ENCODE peak calls at places on chromosomes 13 and 19, in five cellular contexts. R, E, Y, Z and T are unnamed samples.

GRCh38 chr13:32376642-32377418 is 51.1 kb downstream of the N4BP2L1 start:
- DNase-seq in R (no peak), E (no peak), Y (no peak), Z (no peak), T (no peak)

GRCh38 chr13:30403491-30403890 is 18.8 kb upstream of the UBE2L5 start:
- DNase-seq in R (no peak), E (no peak), Y (no peak), Z (no peak), T (no peak)

GRCh38 chr19:44661205-44661604 is 10.1 kb upstream of the CEACAM19 start:
- DNase-seq in R (no peak), E (no peak), Y (no peak), Z (no peak), T (no peak)

GRCh38 chr19:3966051-3967017 is 4.6 kb downstream of the DAPK3 start:
- DNase-seq in R (no peak), E (no peak), Y (no peak), Z (no peak), T (no peak)

GRCh38 chr13:40770609-40770933 is 419 bp downstream of the MRPS31 start:
- DNase-seq in R (no peak), E (no peak), Y (no peak), Z (no peak), T (no peak)

GRCh38 chr19:17420267-17420924 is 549 bp downstream of the MVB12A start:
- DNase-seq in R (no peak), E (no peak), Y (peak), Z (no peak), T (no peak)

GRCh38 chr13:85974604-85975366 is 175.6 kb upstream of the SLITRK6 start:
- DNase-seq in R (peak), E (peak), Y (no peak), Z (no peak), T (no peak)

GRCh38 chr19:8004723-8005513 is 523 bp downstream of the ELAVL1 start:
- DNase-seq in R (no peak), E (no peak), Y (peak), Z (no peak), T (no peak)

GRCh38 chr19:7534531-7534980 is 961 bp upstream of the PNPLA6 start:
- DNase-seq in R (peak), E (peak), Y (peak), Z (peak), T (peak)

GRCh38 chr19:52898101-52898500 is 666 bp upstream of the ZNF320 start:
- DNase-seq in R (no peak), E (no peak), Y (no peak), Z (no peak), T (no peak)

GRCh38 chr13:45658586-45659235 is 43.2 kb upstream of the ERICH6B start:
- DNase-seq in R (peak), E (peak), Y (peak), Z (peak), T (peak)

GRCh38 chr19:48970923-48971395 is 5.8 kb downstream of the FTL start:
- DNase-seq in R (no peak), E (peak), Y (peak), Z (no peak), T (no peak)

GRCh38 chr13:113383089-113383488 is 19.2 kb upstream of the GRTP1 start:
- DNase-seq in R (no peak), E (no peak), Y (no peak), Z (no peak), T (no peak)

GRCh38 chr19:30146346-30146745 is 204.3 kb downstream of the URI1 start:
- DNase-seq in R (no peak), E (no peak), Y (no peak), Z (no peak), T (no peak)
- H3K4me3 ChIP-seq in R (no peak), E (no peak), Y (no peak), Z (no peak), T (no peak)

DNA sequence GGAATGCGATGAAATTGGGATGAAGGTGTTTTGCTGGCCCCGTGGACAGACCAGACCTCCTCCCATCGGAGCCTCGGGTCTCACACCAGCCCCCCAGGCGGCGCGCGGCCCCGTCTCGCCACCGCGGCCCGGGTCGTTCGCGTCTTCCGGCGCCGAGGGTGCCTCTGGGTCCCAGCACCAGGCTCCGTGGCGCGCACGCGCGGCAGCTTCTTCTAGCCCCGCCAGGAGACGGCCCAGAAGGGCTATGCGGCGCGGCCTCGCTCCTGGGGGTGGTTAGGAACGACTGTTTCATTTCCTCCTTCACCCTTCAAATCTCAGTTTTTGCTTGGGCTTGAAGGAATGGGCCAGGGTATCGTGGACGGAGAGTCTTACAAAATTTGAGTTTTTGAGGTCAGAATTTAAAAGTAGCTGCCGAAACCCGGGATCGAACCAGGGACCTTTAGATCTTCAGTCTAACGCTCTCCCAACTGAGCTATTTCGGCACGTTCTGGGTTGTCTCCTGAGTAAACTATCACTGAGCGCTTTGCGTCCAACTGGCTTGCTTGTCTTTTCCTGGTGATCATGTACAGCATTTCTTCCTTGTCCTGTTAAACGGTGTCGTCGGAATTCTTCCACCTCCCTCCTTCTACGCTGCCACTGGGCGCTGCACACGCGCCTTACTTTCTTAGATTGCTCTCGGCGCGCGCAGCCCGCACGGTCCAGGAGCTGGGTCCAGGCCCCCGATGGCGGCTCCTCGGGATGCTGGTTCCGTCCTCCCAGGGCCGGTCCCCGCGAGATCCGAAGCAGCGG is 46.5 kb downstream of the TGDS start:
- DNase-seq in R (peak), E (peak), Y (peak), Z (peak), T (peak)
- H3K4me3 ChIP-seq in R (peak), E (peak), Y (peak), Z (peak), T (peak)

GRCh38 chr19:51227324-51227723 is 2.4 kb downstream of the CD33 start:
- DNase-seq in R (no peak), E (no peak), Y (no peak), Z (no peak), T (no peak)

GRCh38 chr19:51224163-51224641 is 678 bp upstream of the CD33 start:
- DNase-seq in R (no peak), E (no peak), Y (no peak), Z (no peak), T (no peak)

DNA sequence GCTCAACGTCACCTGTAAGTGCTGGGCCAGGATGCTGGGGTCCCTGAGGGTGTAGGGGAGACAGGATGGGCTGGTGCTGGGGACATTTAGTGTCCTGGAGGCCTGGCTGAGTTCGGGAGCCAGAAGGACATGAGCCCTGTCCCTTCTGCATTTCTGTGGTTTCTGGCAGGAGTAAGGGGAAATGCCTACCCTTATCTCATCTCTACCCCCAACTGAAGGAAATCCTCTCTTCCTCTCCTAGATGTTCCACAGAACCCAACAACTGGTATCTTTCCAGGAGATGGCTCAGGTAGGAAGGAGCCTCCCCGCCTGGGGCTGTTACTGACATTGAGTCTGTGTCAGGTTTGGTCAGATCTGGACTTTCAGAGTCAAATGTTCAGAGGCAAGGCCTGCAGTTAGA is 1.2 kb downstream of the CD33 start:
- DNase-seq in R (no peak), E (no peak), Y (no peak), Z (no peak), T (no peak)
- H3K4me3 ChIP-seq in R (no peak), E (no peak), Y (no peak), Z (no peak), T (no peak)

GRCh38 chr19:39497850-39498261 is 891 bp upstream of the DLL3 start:
- DNase-seq in R (peak), E (no peak), Y (peak), Z (no peak), T (no peak)

GRCh38 chr19:39499082-39499642 is 415 bp downstream of the DLL3 start:
- DNase-seq in R (no peak), E (no peak), Y (peak), Z (no peak), T (no peak)

GRCh38 chr19:39500543-39500942 is 1.8 kb downstream of the DLL3 start:
- DNase-seq in R (no peak), E (no peak), Y (no peak), Z (no peak), T (no peak)

GRCh38 chr19:39499932-39500331 is 1.2 kb downstream of the DLL3 start:
- DNase-seq in R (no peak), E (no peak), Y (no peak), Z (no peak), T (no peak)

DNA sequence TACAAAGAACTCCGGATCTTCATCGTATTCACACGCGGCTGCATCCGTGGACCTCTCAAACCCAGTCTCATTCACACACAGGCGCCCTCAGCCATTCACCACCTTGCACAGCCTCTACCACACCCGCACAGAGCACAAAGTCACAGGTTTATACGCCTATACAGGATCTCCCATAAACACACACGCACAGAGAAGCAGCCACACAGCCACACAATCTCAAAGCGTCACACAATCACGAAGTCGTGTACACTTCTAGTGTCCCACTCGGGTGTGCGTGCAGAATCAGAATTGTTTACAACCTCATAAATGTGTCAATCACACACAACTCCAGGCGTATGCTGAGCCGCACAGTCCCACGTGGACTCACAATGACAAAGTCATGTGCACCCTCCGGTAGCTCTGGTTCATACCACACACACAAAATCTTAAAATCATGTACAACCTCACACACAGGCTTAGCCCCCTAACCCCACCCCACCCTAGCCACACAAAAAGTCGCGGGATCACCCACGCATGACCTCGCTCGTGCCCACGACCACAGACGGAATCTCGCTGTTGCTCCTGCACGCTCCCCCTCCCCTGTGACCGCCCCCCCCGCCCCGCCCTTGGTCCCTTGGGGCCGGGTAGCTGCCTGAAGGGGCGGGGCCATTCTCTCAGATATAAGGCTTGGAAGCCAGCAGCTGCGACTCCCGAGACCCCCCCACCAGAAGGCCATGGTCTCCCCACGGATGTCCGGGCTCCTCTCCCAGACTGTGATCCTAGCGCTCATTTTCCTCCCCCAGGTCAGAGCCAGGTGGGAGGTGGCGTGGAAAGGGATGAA is at the start of gene DLL3:
- DNase-seq in R (no peak), E (no peak), Y (peak), Z (no peak), T (no peak)
- H3K4me3 ChIP-seq in R (peak), E (no peak), Y (peak), Z (peak), T (peak)

DNA sequence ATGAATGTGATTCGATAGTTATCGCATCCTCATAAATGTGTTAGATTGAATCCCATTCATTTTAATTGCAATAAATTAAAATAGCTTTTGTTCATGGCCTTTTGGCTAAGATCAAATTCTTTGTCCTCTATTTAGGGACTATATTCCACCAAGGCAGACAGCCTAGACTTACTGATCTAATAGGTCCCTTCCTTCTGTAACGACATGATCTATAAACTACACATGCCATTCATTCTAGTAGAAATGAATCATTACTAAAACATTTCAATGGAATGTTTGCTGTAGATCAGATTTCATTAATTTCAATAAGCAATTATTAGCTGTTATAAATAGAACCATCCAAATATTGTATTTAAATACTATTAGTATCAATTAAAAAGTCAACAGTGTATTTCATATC is 526.6 kb upstream of the KLHL1 start:
- DNase-seq in R (no peak), E (peak), Y (no peak), Z (no peak), T (no peak)
- H3K4me3 ChIP-seq in R (no peak), E (no peak), Y (no peak), Z (no peak), T (no peak)

GRCh38 chr19:13038306-13039210 is 43.3 kb downstream of the NFIX start:
- DNase-seq in R (no peak), E (no peak), Y (no peak), Z (no peak), T (no peak)

GRCh38 chr19:13037718-13038117 is 42.4 kb downstream of the NFIX start:
- DNase-seq in R (no peak), E (no peak), Y (no peak), Z (no peak), T (no peak)

GRCh38 chr19:13035820-13036365 is 40.6 kb downstream of the NFIX start:
- DNase-seq in R (no peak), E (no peak), Y (no peak), Z (no peak), T (no peak)

GRCh38 chr19:13036366-13036976 is 41.2 kb downstream of the NFIX start:
- DNase-seq in R (peak), E (peak), Y (peak), Z (no peak), T (no peak)

GRCh38 chr19:13037161-13037560 is 41.9 kb downstream of the NFIX start:
- DNase-seq in R (peak), E (peak), Y (peak), Z (no peak), T (no peak)
- H3K4me3 ChIP-seq in R (no peak), E (no peak), Y (no peak), Z (no peak), T (no peak)

GRCh38 chr13:98541701-98542203 is 35.2 kb downstream of the STK24 start:
- DNase-seq in R (no peak), E (no peak), Y (peak), Z (no peak), T (no peak)

GRCh38 chr13:98541211-98541610 is 35.7 kb downstream of the STK24 start:
- DNase-seq in R (no peak), E (no peak), Y (peak), Z (no peak), T (no peak)

GRCh38 chr13:98542568-98543379 is 34.1 kb downstream of the STK24 start:
- DNase-seq in R (no peak), E (no peak), Y (peak), Z (no peak), T (no peak)

GRCh38 chr13:98544105-98544710 is 32.7 kb downstream of the STK24 start:
- DNase-seq in R (no peak), E (no peak), Y (no peak), Z (no peak), T (no peak)

DNA sequence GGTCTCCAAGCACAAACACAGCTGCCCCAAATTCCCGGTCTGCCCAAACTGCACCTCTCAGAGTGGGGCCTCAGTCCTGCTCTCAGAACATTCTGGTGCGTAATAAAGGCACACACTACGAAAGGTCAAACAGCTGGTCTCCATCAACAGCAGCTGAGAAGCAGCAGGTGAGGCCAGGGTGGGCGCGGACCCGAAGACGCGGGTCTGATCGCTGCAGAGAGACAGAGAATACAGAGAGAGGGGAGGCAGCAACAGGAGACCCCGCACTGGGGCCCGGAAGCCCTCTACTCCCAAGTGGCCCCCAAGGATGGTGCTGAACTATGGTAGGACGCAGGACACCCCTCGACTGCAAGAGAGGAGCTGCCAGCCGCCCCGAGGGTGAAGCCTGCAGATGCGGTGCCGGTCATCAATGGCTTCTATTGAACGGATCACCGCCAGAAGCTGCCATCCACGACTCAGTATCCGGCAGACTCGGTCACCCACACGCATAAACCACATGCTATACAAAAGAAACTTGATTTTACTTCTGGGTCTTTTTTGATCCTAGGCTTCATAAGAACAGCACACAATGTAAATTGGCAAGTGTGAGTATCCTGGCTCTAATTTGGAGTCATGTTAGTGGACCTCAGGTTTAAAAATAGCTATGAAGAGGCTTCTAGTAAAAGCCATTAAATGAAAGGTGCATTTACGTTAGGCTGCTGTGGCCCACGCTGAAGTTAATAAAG is 33.4 kb downstream of the STK24 start:
- DNase-seq in R (no peak), E (no peak), Y (no peak), Z (no peak), T (no peak)
- H3K4me3 ChIP-seq in R (no peak), E (no peak), Y (no peak), Z (no peak), T (no peak)

GRCh38 chr19:1438933-1439358 is 750 bp downstream of the RPS15 start:
- DNase-seq in R (no peak), E (no peak), Y (peak), Z (no peak), T (no peak)

GRCh38 chr19:1441022-1441426 is 2.8 kb downstream of the RPS15 start:
- DNase-seq in R (no peak), E (no peak), Y (no peak), Z (no peak), T (no peak)

GRCh38 chr19:1440418-1440801 is 2.2 kb downstream of the RPS15 start:
- DNase-seq in R (no peak), E (no peak), Y (no peak), Z (no peak), T (no peak)

GRCh38 chr19:1445185-1445931 is 4.6 kb upstream of the APC2 start:
- DNase-seq in R (no peak), E (peak), Y (peak), Z (no peak), T (no peak)

GRCh38 chr19:1441677-1442438 is 3.7 kb downstream of the RPS15 start:
- DNase-seq in R (no peak), E (no peak), Y (no peak), Z (no peak), T (no peak)
- H3K4me3 ChIP-seq in R (no peak), E (no peak), Y (no peak), Z (no peak), T (no peak)

DNA sequence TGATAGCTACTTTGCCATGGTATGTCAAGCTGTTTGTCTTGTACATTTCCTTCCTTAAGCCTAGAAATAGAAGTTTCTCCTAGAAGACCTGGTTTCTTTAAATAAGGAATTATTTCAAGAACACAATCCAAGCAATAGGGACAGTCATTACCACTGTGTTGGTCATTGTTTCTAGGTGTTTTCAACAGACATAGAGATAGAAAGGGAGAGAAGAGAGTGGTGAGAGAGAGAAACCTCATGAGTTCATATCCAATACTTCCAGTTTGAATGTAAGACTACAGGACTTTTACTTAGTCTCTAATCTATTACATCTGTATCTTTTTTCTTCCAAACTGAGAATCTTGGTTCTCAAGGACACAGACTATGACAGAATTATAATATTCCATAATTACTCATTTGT is 245.9 kb upstream of the STARD13 start:
- DNase-seq in R (no peak), E (no peak), Y (no peak), Z (no peak), T (no peak)
- H3K4me3 ChIP-seq in R (no peak), E (no peak), Y (no peak), Z (no peak), T (no peak)